ENCODE peak calls at places on chromosomes 6 and 20, in seven cellular contexts. One of them, this sample, is unnamed.

GRCh38 chr6:111269401-111269970 is 182.2 kb downstream of the SLC16A10 start:
- DNase-seq in AG09319: no peak
- DNase-seq in stomach: no peak
- DNase-seq in heart left ventricle: no peak
- DNase-seq in RWPE1: no peak
- DNase-seq in Panc1: no peak
- DNase-seq in MCF 10A: no peak
- DNase-seq in this sample: no peak

GRCh38 chr6:139743629-139744028 is 369.2 kb upstream of the CITED2 start:
- DNase-seq in stomach: no peak
- DNase-seq in Panc1: peak
- DNase-seq in RWPE1: peak
- DNase-seq in AG09319: no peak
- DNase-seq in heart left ventricle: no peak
- DNase-seq in MCF 10A: peak
- DNase-seq in this sample: no peak

GRCh38 chr20:3889489-3890409 is 562 bp downstream of the PANK2 start:
- DNase-seq in AG09319: no peak
- DNase-seq in Panc1: no peak
- DNase-seq in RWPE1: peak
- DNase-seq in stomach: peak
- DNase-seq in MCF 10A: peak
- DNase-seq in heart left ventricle: no peak
- DNase-seq in this sample: peak

GRCh38 chr20:53001502-53002301 is 29.5 kb downstream of the TSHZ2 start:
- DNase-seq in stomach: no peak
- DNase-seq in Panc1: no peak
- DNase-seq in MCF 10A: no peak
- DNase-seq in heart left ventricle: no peak
- DNase-seq in AG09319: no peak
- DNase-seq in RWPE1: no peak
- DNase-seq in this sample: no peak

GRCh38 chr6:43089874-43090556 is 13.9 kb downstream of the PTK7 start:
- DNase-seq in stomach: no peak
- DNase-seq in AG09319: no peak
- DNase-seq in MCF 10A: no peak
- DNase-seq in RWPE1: no peak
- DNase-seq in heart left ventricle: no peak
- DNase-seq in Panc1: no peak
- DNase-seq in this sample: no peak

GRCh38 chr6:129785756-129786135 is 75.4 kb downstream of the TMEM244 start:
- DNase-seq in RWPE1: no peak
- DNase-seq in heart left ventricle: no peak
- DNase-seq in MCF 10A: no peak
- DNase-seq in Panc1: no peak
- DNase-seq in stomach: no peak
- DNase-seq in AG09319: no peak
- DNase-seq in this sample: no peak

GRCh38 chr6:19812512-19813119 is 24.6 kb upstream of the ID4 start:
- DNase-seq in MCF 10A: peak
- DNase-seq in stomach: no peak
- DNase-seq in RWPE1: no peak
- DNase-seq in AG09319: no peak
- DNase-seq in heart left ventricle: no peak
- DNase-seq in Panc1: no peak
- DNase-seq in this sample: no peak

GRCh38 chr20:41268402-41268801 is 49.1 kb downstream of the ZHX3 start:
- DNase-seq in heart left ventricle: no peak
- DNase-seq in RWPE1: no peak
- DNase-seq in Panc1: no peak
- DNase-seq in stomach: no peak
- DNase-seq in MCF 10A: no peak
- DNase-seq in AG09319: no peak
- DNase-seq in this sample: no peak

GRCh38 chr20:17617212-17617867 is 47.5 kb downstream of the DSTN start:
- DNase-seq in stomach: peak
- DNase-seq in AG09319: no peak
- DNase-seq in Panc1: peak
- DNase-seq in heart left ventricle: no peak
- DNase-seq in RWPE1: peak
- DNase-seq in MCF 10A: peak
- DNase-seq in this sample: peak

GRCh38 chr20:47274449-47275108 is 81.9 kb downstream of the ZMYND8 start:
- DNase-seq in AG09319: peak
- DNase-seq in stomach: no peak
- DNase-seq in Panc1: peak
- DNase-seq in RWPE1: peak
- DNase-seq in MCF 10A: peak
- DNase-seq in heart left ventricle: no peak
- DNase-seq in this sample: peak

GRCh38 chr6:151765444-151765886 is 42.0 kb upstream of the ESR1 start:
- DNase-seq in AG09319: peak
- DNase-seq in RWPE1: peak
- DNase-seq in stomach: no peak
- DNase-seq in Panc1: peak
- DNase-seq in MCF 10A: peak
- DNase-seq in heart left ventricle: peak
- DNase-seq in this sample: peak

GRCh38 chr20:23049201-23049932 is at the start of gene THBD:
- DNase-seq in stomach: peak
- DNase-seq in heart left ventricle: peak
- DNase-seq in Panc1: no peak
- DNase-seq in MCF 10A: peak
- DNase-seq in RWPE1: peak
- DNase-seq in AG09319: no peak
- DNase-seq in this sample: no peak

GRCh38 chr20:37575884-37576283 is 48.2 kb upstream of the BLCAP start:
- DNase-seq in Panc1: no peak
- DNase-seq in AG09319: no peak
- DNase-seq in heart left ventricle: no peak
- DNase-seq in RWPE1: no peak
- DNase-seq in stomach: no peak
- DNase-seq in MCF 10A: no peak
- DNase-seq in this sample: peak

GRCh38 chr6:19988555-19988954 is 151.4 kb downstream of the ID4 start:
- DNase-seq in RWPE1: peak
- DNase-seq in heart left ventricle: no peak
- DNase-seq in stomach: no peak
- DNase-seq in AG09319: no peak
- DNase-seq in Panc1: no peak
- DNase-seq in MCF 10A: peak
- DNase-seq in this sample: no peak

GRCh38 chr20:41032243-41032642 is 3.6 kb downstream of the TOP1 start:
- DNase-seq in Panc1: no peak
- DNase-seq in AG09319: no peak
- DNase-seq in heart left ventricle: no peak
- DNase-seq in RWPE1: no peak
- DNase-seq in MCF 10A: no peak
- DNase-seq in stomach: no peak
- DNase-seq in this sample: no peak

GRCh38 chr6:79461205-79461604 is 76.0 kb downstream of the LCA5 start:
- DNase-seq in AG09319: no peak
- DNase-seq in Panc1: no peak
- DNase-seq in stomach: no peak
- DNase-seq in heart left ventricle: no peak
- DNase-seq in RWPE1: no peak
- DNase-seq in MCF 10A: no peak
- DNase-seq in this sample: no peak

GRCh38 chr6:136333824-136334464 is 44.3 kb upstream of the BCLAF1 start:
- DNase-seq in RWPE1: no peak
- DNase-seq in Panc1: no peak
- DNase-seq in AG09319: no peak
- DNase-seq in stomach: no peak
- DNase-seq in heart left ventricle: no peak
- DNase-seq in MCF 10A: no peak
- DNase-seq in this sample: no peak

GRCh38 chr20:61896058-61896961 is 169.4 kb downstream of the TAF4 start:
- DNase-seq in AG09319: peak
- DNase-seq in RWPE1: peak
- DNase-seq in MCF 10A: peak
- DNase-seq in Panc1: peak
- DNase-seq in stomach: peak
- DNase-seq in heart left ventricle: no peak
- DNase-seq in this sample: peak

GRCh38 chr6:118370722-118371121 is 177.4 kb upstream of the PLN start:
- DNase-seq in heart left ventricle: peak
- DNase-seq in MCF 10A: no peak
- DNase-seq in stomach: no peak
- DNase-seq in Panc1: no peak
- DNase-seq in RWPE1: no peak
- DNase-seq in AG09319: no peak
- DNase-seq in this sample: no peak

GRCh38 chr20:62355527-62356142 is 11.5 kb downstream of the LAMA5 start:
- DNase-seq in MCF 10A: peak
- DNase-seq in Panc1: no peak
- DNase-seq in heart left ventricle: peak
- DNase-seq in RWPE1: no peak
- DNase-seq in AG09319: no peak
- DNase-seq in stomach: no peak
- DNase-seq in this sample: no peak

GRCh38 chr6:139402935-139403386 is 28.5 kb upstream of the CITED2 start:
- DNase-seq in heart left ventricle: peak
- DNase-seq in MCF 10A: no peak
- DNase-seq in stomach: no peak
- DNase-seq in AG09319: peak
- DNase-seq in Panc1: no peak
- DNase-seq in RWPE1: no peak
- DNase-seq in this sample: no peak

GRCh38 chr20:46114449-46114848 is 3.7 kb upstream of the CD40 start:
- DNase-seq in heart left ventricle: no peak
- DNase-seq in stomach: no peak
- DNase-seq in MCF 10A: no peak
- DNase-seq in RWPE1: no peak
- DNase-seq in Panc1: no peak
- DNase-seq in AG09319: no peak
- DNase-seq in this sample: no peak

GRCh38 chr20:60055740-60056139 is 97.5 kb downstream of the CDH26 start:
- DNase-seq in MCF 10A: no peak
- DNase-seq in RWPE1: peak
- DNase-seq in Panc1: no peak
- DNase-seq in heart left ventricle: peak
- DNase-seq in AG09319: no peak
- DNase-seq in stomach: peak
- DNase-seq in this sample: no peak

GRCh38 chr6:68726307-68726706 is 91.2 kb downstream of the ADGRB3 start:
- DNase-seq in heart left ventricle: no peak
- DNase-seq in AG09319: no peak
- DNase-seq in stomach: no peak
- DNase-seq in MCF 10A: no peak
- DNase-seq in RWPE1: no peak
- DNase-seq in Panc1: no peak
- DNase-seq in this sample: no peak

GRCh38 chr6:13398081-13398406 is 69.7 kb upstream of the TBC1D7 start:
- DNase-seq in heart left ventricle: no peak
- DNase-seq in MCF 10A: peak
- DNase-seq in Panc1: no peak
- DNase-seq in stomach: no peak
- DNase-seq in AG09319: no peak
- DNase-seq in RWPE1: peak
- DNase-seq in this sample: no peak

GRCh38 chr20:15042723-15043122 is 705.3 kb upstream of the FLRT3 start:
- DNase-seq in RWPE1: no peak
- DNase-seq in stomach: no peak
- DNase-seq in AG09319: no peak
- DNase-seq in heart left ventricle: no peak
- DNase-seq in MCF 10A: no peak
- DNase-seq in Panc1: no peak
- DNase-seq in this sample: no peak

GRCh38 chr6:155224031-155224451 is 39.8 kb upstream of the CLDN20 start:
- DNase-seq in MCF 10A: peak
- DNase-seq in heart left ventricle: no peak
- DNase-seq in RWPE1: peak
- DNase-seq in AG09319: no peak
- DNase-seq in stomach: no peak
- DNase-seq in Panc1: peak
- DNase-seq in this sample: peak

GRCh38 chr20:55194947-55195346 is 719.6 kb downstream of the DOK5 start:
- DNase-seq in stomach: no peak
- DNase-seq in MCF 10A: no peak
- DNase-seq in Panc1: no peak
- DNase-seq in RWPE1: no peak
- DNase-seq in heart left ventricle: no peak
- DNase-seq in AG09319: no peak
- DNase-seq in this sample: no peak

GRCh38 chr6:148364056-148364844 is 21.6 kb downstream of the SASH1 start:
- DNase-seq in MCF 10A: peak
- DNase-seq in RWPE1: no peak
- DNase-seq in heart left ventricle: no peak
- DNase-seq in stomach: no peak
- DNase-seq in AG09319: peak
- DNase-seq in Panc1: no peak
- DNase-seq in this sample: no peak

GRCh38 chr6:137709424-137710281 is 157.4 kb upstream of the TNFAIP3 start:
- DNase-seq in stomach: no peak
- DNase-seq in AG09319: no peak
- DNase-seq in RWPE1: no peak
- DNase-seq in MCF 10A: no peak
- DNase-seq in heart left ventricle: no peak
- DNase-seq in Panc1: no peak
- DNase-seq in this sample: no peak
- TF ChIP-seq CTCF in stomach: no peak
- TF ChIP-seq CTCF in AG09319: no peak
- TF ChIP-seq CTCF in RWPE1: no peak
- TF ChIP-seq CTCF in MCF 10A: no peak
- TF ChIP-seq CTCF in heart left ventricle: no peak
- TF ChIP-seq CTCF in Panc1: no peak
- TF ChIP-seq CTCF in this sample: peak

GRCh38 chr6:137981758-137982157 is 114.7 kb downstream of the TNFAIP3 start:
- DNase-seq in heart left ventricle: no peak
- DNase-seq in RWPE1: no peak
- DNase-seq in stomach: no peak
- DNase-seq in MCF 10A: no peak
- DNase-seq in AG09319: no peak
- DNase-seq in Panc1: no peak
- DNase-seq in this sample: no peak
- TF ChIP-seq CTCF in heart left ventricle: no peak
- TF ChIP-seq CTCF in RWPE1: no peak
- TF ChIP-seq CTCF in stomach: no peak
- TF ChIP-seq CTCF in MCF 10A: no peak
- TF ChIP-seq CTCF in AG09319: no peak
- TF ChIP-seq CTCF in Panc1: no peak
- TF ChIP-seq CTCF in this sample: no peak

DNA sequence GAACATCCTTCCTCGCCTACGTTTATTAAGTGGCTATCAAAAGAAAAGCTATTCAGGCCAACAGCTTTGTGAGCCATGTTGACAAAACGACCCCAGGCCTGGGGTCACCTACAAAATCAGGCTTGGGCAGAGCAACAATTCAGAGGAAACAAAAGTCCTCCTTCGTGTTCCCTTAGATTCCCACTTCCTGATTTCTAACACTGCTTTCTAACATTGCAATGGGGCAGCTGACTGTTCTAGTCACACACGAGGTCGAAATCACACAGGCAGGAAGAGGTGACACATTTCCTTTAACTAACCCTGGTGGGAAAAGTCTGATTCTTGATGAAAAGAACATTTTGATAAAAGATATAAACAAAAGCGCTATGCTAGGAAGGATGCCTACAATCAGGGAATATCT is 31.9 kb downstream of the WDR27 start:
- DNase-seq in stomach: no peak
- DNase-seq in Panc1: no peak
- DNase-seq in MCF 10A: no peak
- DNase-seq in heart left ventricle: no peak
- DNase-seq in AG09319: no peak
- DNase-seq in RWPE1: no peak
- DNase-seq in this sample: no peak
- TF ChIP-seq CTCF in stomach: no peak
- TF ChIP-seq CTCF in Panc1: no peak
- TF ChIP-seq CTCF in MCF 10A: no peak
- TF ChIP-seq CTCF in heart left ventricle: no peak
- TF ChIP-seq CTCF in AG09319: no peak
- TF ChIP-seq CTCF in RWPE1: no peak
- TF ChIP-seq CTCF in this sample: no peak

GRCh38 chr20:35604444-35604750 is 11.2 kb upstream of the SPAG4 start:
- DNase-seq in AG09319: no peak
- DNase-seq in MCF 10A: peak
- DNase-seq in RWPE1: no peak
- DNase-seq in Panc1: no peak
- DNase-seq in heart left ventricle: no peak
- DNase-seq in stomach: peak
- DNase-seq in this sample: peak
- TF ChIP-seq CTCF in AG09319: peak
- TF ChIP-seq CTCF in MCF 10A: no peak
- TF ChIP-seq CTCF in RWPE1: no peak
- TF ChIP-seq CTCF in Panc1: no peak
- TF ChIP-seq CTCF in heart left ventricle: no peak
- TF ChIP-seq CTCF in stomach: no peak
- TF ChIP-seq CTCF in this sample: peak

This sample was measured in GM13977.